ENCODE peak calls at places on chromosomes 16 and 17, in eight cellular contexts. J, V, D, L, S, T, M and P are unnamed samples.

GRCh38 chr17:68870427-68870826 is 84.8 kb downstream of the ABCA8 start:
- DNase-seq in J (no peak), V (no peak), D (no peak), L (no peak), S (no peak), T (no peak), M (no peak), P (no peak)

GRCh38 chr17:60579090-60579489 is 20.9 kb upstream of the PPM1D start:
- DNase-seq in J (no peak), V (no peak), D (no peak), L (no peak), S (no peak), T (no peak), M (peak; percentile 81), P (no peak)

GRCh38 chr16:88655733-88656281 is 5.0 kb upstream of the CYBA start:
- DNase-seq in J (no peak), V (no peak), D (no peak), L (no peak), S (no peak), T (no peak), M (no peak), P (no peak)

GRCh38 chr17:76772842-76773521 is 35.1 kb downstream of the MFSD11 start:
- DNase-seq in J (peak; percentile 54), V (peak; percentile 23), D (no peak), L (no peak), S (peak; percentile 55), T (no peak), M (peak; percentile 62), P (peak; percentile 6)

GRCh38 chr17:69375229-69375628 is 39.3 kb upstream of the MAP2K6 start:
- DNase-seq in J (no peak), V (no peak), D (no peak), L (no peak), S (no peak), T (no peak), M (no peak), P (no peak)

GRCh38 chr16:67269766-67270165 is 9.6 kb upstream of the PLEKHG4 start:
- DNase-seq in J (peak; percentile 65), V (no peak), D (no peak), L (no peak), S (no peak), T (no peak), M (no peak), P (no peak)

GRCh38 chr16:23145608-23146007 is 3.6 kb downstream of the USP31 start:
- DNase-seq in J (no peak), V (peak; percentile 13), D (no peak), L (no peak), S (peak; percentile 41), T (no peak), M (peak; percentile 34), P (no peak)

GRCh38 chr16:973366-973765 is 2.6 kb upstream of the LMF1 start:
- DNase-seq in J (no peak), V (no peak), D (no peak), L (no peak), S (no peak), T (no peak), M (no peak), P (no peak)

GRCh38 chr16:25893332-25893731 is 201.6 kb downstream of the HS3ST4 start:
- DNase-seq in J (peak; percentile 56), V (no peak), D (no peak), L (no peak), S (no peak), T (no peak), M (no peak), P (no peak)

GRCh38 chr17:75086496-75087181 is 1.1 kb upstream of the SLC16A5 start:
- DNase-seq in J (peak; percentile 72), V (no peak), D (no peak), L (no peak), S (peak; percentile 54), T (no peak), M (no peak), P (no peak)

GRCh38 chr17:4607261-4607731 is 23.0 kb downstream of the SMTNL2 start:
- DNase-seq in J (peak; percentile 53), V (no peak), D (no peak), L (no peak), S (no peak), T (no peak), M (no peak), P (no peak)

GRCh38 chr17:2712300-2713043 is 908 bp upstream of the CLUH start:
- DNase-seq in J (peak; percentile 79), V (no peak), D (no peak), L (no peak), S (no peak), T (no peak), M (no peak), P (no peak)

GRCh38 chr16:49503242-49504022 is 129.8 kb downstream of the C16orf78 start:
- DNase-seq in J (no peak), V (no peak), D (no peak), L (peak; percentile 68), S (no peak), T (no peak), M (no peak), P (no peak)

GRCh38 chr17:9484789-9485188 is 90.8 kb downstream of the STX8 start:
- DNase-seq in J (peak; percentile 23), V (no peak), D (no peak), L (no peak), S (no peak), T (no peak), M (peak; percentile 10), P (no peak)

GRCh38 chr17:51722994-51723393 is 435.5 kb downstream of the CA10 start:
- DNase-seq in J (no peak), V (no peak), D (no peak), L (no peak), S (no peak), T (no peak), M (no peak), P (no peak)

GRCh38 chr16:27214084-27214961 is 11.0 kb downstream of the KDM8 start:
- DNase-seq in J (no peak), V (no peak), D (no peak), L (peak; percentile 45), S (no peak), T (no peak), M (no peak), P (no peak)

GRCh38 chr16:74451951-74452758 is 30.9 kb upstream of the CLEC18B start:
- DNase-seq in J (no peak), V (no peak), D (no peak), L (no peak), S (no peak), T (no peak), M (no peak), P (no peak)

GRCh38 chr17:66523378-66524174 is 221.2 kb downstream of the PRKCA start:
- DNase-seq in J (peak; percentile 22), V (no peak), D (no peak), L (no peak), S (no peak), T (no peak), M (peak; percentile 88), P (no peak)

GRCh38 chr16:87581867-87582220 is 20.5 kb upstream of the JPH3 start:
- DNase-seq in J (no peak), V (peak; percentile 88), D (no peak), L (peak; percentile 45), S (peak; percentile 90), T (peak; percentile 75), M (peak; percentile 99), P (peak; percentile 59)

GRCh38 chr16:83878838-83879237 is 20.1 kb upstream of the MLYCD start:
- DNase-seq in J (no peak), V (no peak), D (no peak), L (no peak), S (peak; percentile 59), T (no peak), M (peak; percentile 70), P (no peak)

GRCh38 chr17:8080208-8080798 is 7.2 kb downstream of the ALOX12B start:
- DNase-seq in J (no peak), V (no peak), D (no peak), L (peak; percentile 57), S (no peak), T (no peak), M (no peak), P (no peak)

GRCh38 chr17:8082312-8082711 is 5.2 kb downstream of the ALOX12B start:
- DNase-seq in J (no peak), V (no peak), D (no peak), L (peak; percentile 21), S (no peak), T (no peak), M (no peak), P (no peak)

GRCh38 chr17:8081876-8082275 is 5.6 kb downstream of the ALOX12B start:
- DNase-seq in J (no peak), V (no peak), D (no peak), L (peak; percentile 16), S (no peak), T (no peak), M (no peak), P (no peak)

GRCh38 chr17:8079291-8080207 is 8.0 kb downstream of the ALOX12B start:
- DNase-seq in J (peak; percentile 96), V (no peak), D (peak; percentile 80), L (peak; percentile 95), S (peak; percentile 90), T (no peak), M (peak; percentile 42), P (peak; percentile 48)

GRCh38 chr17:8080799-8081219 is 6.7 kb downstream of the ALOX12B start:
- DNase-seq in J (peak; percentile 78), V (no peak), D (no peak), L (peak; percentile 58), S (no peak), T (no peak), M (no peak), P (no peak)
- H3K4me3 ChIP-seq in J (no peak overlapping the region), V (no peak overlapping the region), D (no peak overlapping the region), L (no peak overlapping the region), S (no peak overlapping the region), T (no peak overlapping the region), M (no peak overlapping the region), P (no peak overlapping the region)

GRCh38 chr17:57195790-57196460 is 60.4 kb upstream of the MSI2 start:
- DNase-seq in J (no peak), V (no peak), D (no peak), L (no peak), S (no peak), T (no peak), M (peak; percentile 32), P (no peak)
- H3K4me3 ChIP-seq in J (no peak overlapping the region), V (no peak overlapping the region), D (no peak overlapping the region), L (no peak overlapping the region), S (no peak overlapping the region), T (no peak overlapping the region), M (no peak overlapping the region), P (no peak overlapping the region)

GRCh38 chr16:73054732-73055481 is 7.0 kb upstream of the ZFHX3 start:
- DNase-seq in J (peak; percentile 23), V (no peak), D (no peak), L (no peak), S (peak; percentile 45), T (no peak), M (peak; percentile 90), P (no peak)
- H3K4me3 ChIP-seq in J (no peak overlapping the region), V (no peak overlapping the region), D (peak overlapping the region; percentile 58), L (no peak overlapping the region), S (peak overlapping the region; percentile 84), T (peak overlapping the region; percentile 85), M (peak overlapping the region; percentile 30), P (no peak overlapping the region)

DNA sequence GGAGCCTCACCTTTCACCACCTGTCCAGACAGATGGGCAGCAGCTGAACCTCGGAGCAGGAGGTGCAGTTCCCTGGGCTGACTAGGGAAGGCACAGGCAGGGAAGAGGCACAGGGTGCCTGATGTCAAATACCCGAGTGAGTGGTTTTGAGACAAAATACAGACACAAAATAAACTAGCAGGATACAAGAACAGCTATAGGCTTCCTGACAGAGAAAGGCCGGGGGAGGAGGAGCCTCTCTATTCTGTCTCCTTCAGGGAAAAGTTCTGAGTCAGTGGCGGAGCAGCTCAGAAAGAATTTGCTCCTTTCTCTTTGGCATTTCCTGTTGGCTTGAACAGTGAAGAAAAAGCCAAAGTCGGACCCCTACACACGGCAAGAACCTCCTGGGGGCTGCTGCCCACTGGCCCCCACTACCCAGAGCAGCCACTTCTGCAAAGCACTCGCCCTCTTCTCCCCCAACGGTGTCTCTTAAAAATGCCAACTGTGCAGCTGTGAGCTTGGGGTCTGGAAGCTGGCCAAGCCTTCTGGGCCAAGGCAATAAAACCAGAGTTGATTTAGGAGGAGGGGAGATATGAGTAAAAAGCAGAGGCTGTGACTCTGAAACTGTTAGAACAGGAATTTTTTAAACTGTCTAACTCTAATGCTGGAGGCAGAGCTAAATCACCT is 14.4 kb upstream of the FAAP100 start:
- DNase-seq in J (no peak), V (peak; percentile 56), D (no peak), L (no peak), S (peak; percentile 89), T (no peak), M (peak; percentile 89), P (no peak)
- H3K4me3 ChIP-seq in J (no peak overlapping the region), V (no peak overlapping the region), D (no peak overlapping the region), L (no peak overlapping the region), S (peak overlapping the region; percentile 29), T (peak overlapping the region; percentile 39), M (peak overlapping the region; percentile 5), P (no peak overlapping the region)